ENCODE peak calls at places on chromosomes 4 and X, in seven cellular contexts. One of them, this sample, is unnamed.

GRCh38 chrX:118156953-118157608 is 40.5 kb upstream of the KLHL13 start:
- DNase-seq in suprapubic skin: no peak
- DNase-seq in stimulated activated CD8-positive, alpha-beta memory T cell treated with anti-CD3 and anti-CD28 coated beads, Interleukin-12 subunit alpha, Interleukin-12 subunit beta, amount 100 ng/mL, for 4 hours: no peak
- DNase-seq in HCEC 1CT: no peak
- DNase-seq in lung microvascular endothelial cell: no peak
- DNase-seq in GOT3: no peak
- DNase-seq in EL: no peak
- DNase-seq in this sample: no peak

GRCh38 chr4:21790437-21791029 is 158.0 kb downstream of the KCNIP4 start:
- DNase-seq in GOT3: no peak
- DNase-seq in HCEC 1CT: peak; percentile 43
- DNase-seq in suprapubic skin: no peak
- DNase-seq in EL: peak; percentile 60
- DNase-seq in stimulated activated CD8-positive, alpha-beta memory T cell treated with anti-CD3 and anti-CD28 coated beads, Interleukin-12 subunit alpha, Interleukin-12 subunit beta, amount 100 ng/mL, for 4 hours: no peak
- DNase-seq in lung microvascular endothelial cell: peak; percentile 60
- DNase-seq in this sample: peak; percentile 45

GRCh38 chr4:144449623-144450022 is 196.3 kb upstream of the HHIP start:
- DNase-seq in suprapubic skin: peak; percentile 80
- DNase-seq in lung microvascular endothelial cell: peak; percentile 71
- DNase-seq in GOT3: no peak
- DNase-seq in HCEC 1CT: no peak
- DNase-seq in stimulated activated CD8-positive, alpha-beta memory T cell treated with anti-CD3 and anti-CD28 coated beads, Interleukin-12 subunit alpha, Interleukin-12 subunit beta, amount 100 ng/mL, for 4 hours: no peak
- DNase-seq in EL: peak; percentile 8
- DNase-seq in this sample: peak; percentile 78

GRCh38 chr4:99807666-99808065 is 9.0 kb upstream of the DAPP1 start:
- DNase-seq in HCEC 1CT: no peak
- DNase-seq in GOT3: no peak
- DNase-seq in EL: no peak
- DNase-seq in lung microvascular endothelial cell: no peak
- DNase-seq in stimulated activated CD8-positive, alpha-beta memory T cell treated with anti-CD3 and anti-CD28 coated beads, Interleukin-12 subunit alpha, Interleukin-12 subunit beta, amount 100 ng/mL, for 4 hours: no peak
- DNase-seq in suprapubic skin: no peak
- DNase-seq in this sample: no peak

GRCh38 chrX:102085706-102086105 is 39.8 kb upstream of the TCEAL2 start:
- DNase-seq in GOT3: no peak
- DNase-seq in lung microvascular endothelial cell: peak; percentile 25
- DNase-seq in EL: peak; percentile 20
- DNase-seq in stimulated activated CD8-positive, alpha-beta memory T cell treated with anti-CD3 and anti-CD28 coated beads, Interleukin-12 subunit alpha, Interleukin-12 subunit beta, amount 100 ng/mL, for 4 hours: no peak
- DNase-seq in suprapubic skin: no peak
- DNase-seq in HCEC 1CT: no peak
- DNase-seq in this sample: peak; percentile 1

GRCh38 chr4:168409089-168409801 is 71.0 kb downstream of the DDX60L start:
- DNase-seq in GOT3: no peak
- DNase-seq in suprapubic skin: no peak
- DNase-seq in EL: peak; percentile 70
- DNase-seq in lung microvascular endothelial cell: peak; percentile 32
- DNase-seq in stimulated activated CD8-positive, alpha-beta memory T cell treated with anti-CD3 and anti-CD28 coated beads, Interleukin-12 subunit alpha, Interleukin-12 subunit beta, amount 100 ng/mL, for 4 hours: no peak
- DNase-seq in HCEC 1CT: peak; percentile 28
- DNase-seq in this sample: peak; percentile 57

GRCh38 chrX:98068210-98068609 is 1184.5 kb downstream of the RPA4 start:
- DNase-seq in stimulated activated CD8-positive, alpha-beta memory T cell treated with anti-CD3 and anti-CD28 coated beads, Interleukin-12 subunit alpha, Interleukin-12 subunit beta, amount 100 ng/mL, for 4 hours: no peak
- DNase-seq in EL: no peak
- DNase-seq in lung microvascular endothelial cell: no peak
- DNase-seq in HCEC 1CT: no peak
- DNase-seq in suprapubic skin: no peak
- DNase-seq in GOT3: no peak
- DNase-seq in this sample: no peak

GRCh38 chrX:131816551-131817136 is 206.5 kb upstream of the STK26 start:
- DNase-seq in suprapubic skin: no peak
- DNase-seq in EL: peak; percentile 44
- DNase-seq in GOT3: peak; percentile 8
- DNase-seq in HCEC 1CT: no peak
- DNase-seq in lung microvascular endothelial cell: peak; percentile 57
- DNase-seq in stimulated activated CD8-positive, alpha-beta memory T cell treated with anti-CD3 and anti-CD28 coated beads, Interleukin-12 subunit alpha, Interleukin-12 subunit beta, amount 100 ng/mL, for 4 hours: peak; percentile 49
- DNase-seq in this sample: no peak

GRCh38 chrX:110087485-110088356 is 84.8 kb downstream of the TMEM164 start:
- DNase-seq in EL: peak; percentile 95
- DNase-seq in stimulated activated CD8-positive, alpha-beta memory T cell treated with anti-CD3 and anti-CD28 coated beads, Interleukin-12 subunit alpha, Interleukin-12 subunit beta, amount 100 ng/mL, for 4 hours: no peak
- DNase-seq in HCEC 1CT: peak; percentile 95
- DNase-seq in GOT3: peak; percentile 5
- DNase-seq in lung microvascular endothelial cell: peak; percentile 84
- DNase-seq in suprapubic skin: no peak
- DNase-seq in this sample: peak; percentile 97

GRCh38 chrX:85836868-85837267 is 210.5 kb downstream of the CHM start:
- DNase-seq in lung microvascular endothelial cell: no peak
- DNase-seq in suprapubic skin: no peak
- DNase-seq in stimulated activated CD8-positive, alpha-beta memory T cell treated with anti-CD3 and anti-CD28 coated beads, Interleukin-12 subunit alpha, Interleukin-12 subunit beta, amount 100 ng/mL, for 4 hours: no peak
- DNase-seq in HCEC 1CT: peak; percentile 16
- DNase-seq in GOT3: no peak
- DNase-seq in EL: peak; percentile 0
- DNase-seq in this sample: peak; percentile 38

GRCh38 chrX:115409551-115409950 is 120.0 kb downstream of the LUZP4 start:
- DNase-seq in HCEC 1CT: no peak
- DNase-seq in stimulated activated CD8-positive, alpha-beta memory T cell treated with anti-CD3 and anti-CD28 coated beads, Interleukin-12 subunit alpha, Interleukin-12 subunit beta, amount 100 ng/mL, for 4 hours: no peak
- DNase-seq in lung microvascular endothelial cell: no peak
- DNase-seq in GOT3: no peak
- DNase-seq in EL: peak; percentile 4
- DNase-seq in suprapubic skin: no peak
- DNase-seq in this sample: no peak

GRCh38 chrX:25544641-25545040 is 528.9 kb upstream of the ARX start:
- DNase-seq in GOT3: no peak
- DNase-seq in suprapubic skin: no peak
- DNase-seq in lung microvascular endothelial cell: no peak
- DNase-seq in EL: no peak
- DNase-seq in HCEC 1CT: no peak
- DNase-seq in stimulated activated CD8-positive, alpha-beta memory T cell treated with anti-CD3 and anti-CD28 coated beads, Interleukin-12 subunit alpha, Interleukin-12 subunit beta, amount 100 ng/mL, for 4 hours: no peak
- DNase-seq in this sample: peak; percentile 50

GRCh38 chrX:120759685-120760084 is 116.0 kb downstream of the CT47B1 start:
- DNase-seq in stimulated activated CD8-positive, alpha-beta memory T cell treated with anti-CD3 and anti-CD28 coated beads, Interleukin-12 subunit alpha, Interleukin-12 subunit beta, amount 100 ng/mL, for 4 hours: no peak
- DNase-seq in HCEC 1CT: no peak
- DNase-seq in EL: no peak
- DNase-seq in GOT3: no peak
- DNase-seq in lung microvascular endothelial cell: no peak
- DNase-seq in suprapubic skin: no peak
- DNase-seq in this sample: no peak

GRCh38 chr4:2141022-2141761 is 82.1 kb downstream of the NAT8L start:
- DNase-seq in GOT3: no peak
- DNase-seq in EL: no peak
- DNase-seq in lung microvascular endothelial cell: no peak
- DNase-seq in stimulated activated CD8-positive, alpha-beta memory T cell treated with anti-CD3 and anti-CD28 coated beads, Interleukin-12 subunit alpha, Interleukin-12 subunit beta, amount 100 ng/mL, for 4 hours: no peak
- DNase-seq in HCEC 1CT: no peak
- DNase-seq in suprapubic skin: no peak
- DNase-seq in this sample: no peak

GRCh38 chr4:3441501-3442459 is at the start of gene HGFAC:
- DNase-seq in EL: no peak
- DNase-seq in lung microvascular endothelial cell: no peak
- DNase-seq in HCEC 1CT: no peak
- DNase-seq in GOT3: no peak
- DNase-seq in stimulated activated CD8-positive, alpha-beta memory T cell treated with anti-CD3 and anti-CD28 coated beads, Interleukin-12 subunit alpha, Interleukin-12 subunit beta, amount 100 ng/mL, for 4 hours: no peak
- DNase-seq in suprapubic skin: no peak
- DNase-seq in this sample: no peak

GRCh38 chr4:186104114-186104894 is at the start of gene FAM149A:
- DNase-seq in EL: no peak
- DNase-seq in stimulated activated CD8-positive, alpha-beta memory T cell treated with anti-CD3 and anti-CD28 coated beads, Interleukin-12 subunit alpha, Interleukin-12 subunit beta, amount 100 ng/mL, for 4 hours: no peak
- DNase-seq in lung microvascular endothelial cell: no peak
- DNase-seq in suprapubic skin: no peak
- DNase-seq in HCEC 1CT: no peak
- DNase-seq in GOT3: no peak
- DNase-seq in this sample: peak; percentile 31

GRCh38 chr4:53780736-53781400 is 189.6 kb upstream of the LNX1 start:
- DNase-seq in EL: peak; percentile 34
- DNase-seq in suprapubic skin: no peak
- DNase-seq in HCEC 1CT: peak; percentile 17
- DNase-seq in stimulated activated CD8-positive, alpha-beta memory T cell treated with anti-CD3 and anti-CD28 coated beads, Interleukin-12 subunit alpha, Interleukin-12 subunit beta, amount 100 ng/mL, for 4 hours: no peak
- DNase-seq in lung microvascular endothelial cell: no peak
- DNase-seq in GOT3: no peak
- DNase-seq in this sample: no peak

GRCh38 chr4:64266263-64266662 is 143.0 kb downstream of the TECRL start:
- DNase-seq in HCEC 1CT: no peak
- DNase-seq in EL: no peak
- DNase-seq in lung microvascular endothelial cell: no peak
- DNase-seq in GOT3: no peak
- DNase-seq in stimulated activated CD8-positive, alpha-beta memory T cell treated with anti-CD3 and anti-CD28 coated beads, Interleukin-12 subunit alpha, Interleukin-12 subunit beta, amount 100 ng/mL, for 4 hours: no peak
- DNase-seq in suprapubic skin: no peak
- DNase-seq in this sample: no peak

GRCh38 chr4:154743683-154744340 is at the start of gene LRAT:
- DNase-seq in GOT3: no peak
- DNase-seq in lung microvascular endothelial cell: no peak
- DNase-seq in HCEC 1CT: no peak
- DNase-seq in suprapubic skin: peak; percentile 79
- DNase-seq in stimulated activated CD8-positive, alpha-beta memory T cell treated with anti-CD3 and anti-CD28 coated beads, Interleukin-12 subunit alpha, Interleukin-12 subunit beta, amount 100 ng/mL, for 4 hours: no peak
- DNase-seq in EL: no peak
- DNase-seq in this sample: no peak

GRCh38 chr4:110533940-110534339 is 58.0 kb downstream of the ENPEP start:
- DNase-seq in GOT3: no peak
- DNase-seq in HCEC 1CT: peak; percentile 89
- DNase-seq in lung microvascular endothelial cell: peak; percentile 98
- DNase-seq in stimulated activated CD8-positive, alpha-beta memory T cell treated with anti-CD3 and anti-CD28 coated beads, Interleukin-12 subunit alpha, Interleukin-12 subunit beta, amount 100 ng/mL, for 4 hours: no peak
- DNase-seq in EL: peak; percentile 93
- DNase-seq in suprapubic skin: no peak
- DNase-seq in this sample: peak; percentile 97

GRCh38 chrX:10722804-10723364 is 102.5 kb upstream of the MID1 start:
- DNase-seq in EL: peak; percentile 50
- DNase-seq in stimulated activated CD8-positive, alpha-beta memory T cell treated with anti-CD3 and anti-CD28 coated beads, Interleukin-12 subunit alpha, Interleukin-12 subunit beta, amount 100 ng/mL, for 4 hours: no peak
- DNase-seq in HCEC 1CT: peak; percentile 18
- DNase-seq in GOT3: peak; percentile 31
- DNase-seq in lung microvascular endothelial cell: peak; percentile 48
- DNase-seq in suprapubic skin: peak; percentile 72
- DNase-seq in this sample: peak; percentile 42

GRCh38 chr4:143531773-143532491 is 18.4 kb downstream of the SMARCA5 start:
- DNase-seq in suprapubic skin: no peak
- DNase-seq in HCEC 1CT: peak; percentile 3
- DNase-seq in lung microvascular endothelial cell: peak; percentile 90
- DNase-seq in stimulated activated CD8-positive, alpha-beta memory T cell treated with anti-CD3 and anti-CD28 coated beads, Interleukin-12 subunit alpha, Interleukin-12 subunit beta, amount 100 ng/mL, for 4 hours: no peak
- DNase-seq in EL: peak; percentile 6
- DNase-seq in GOT3: no peak
- DNase-seq in this sample: no peak

GRCh38 chrX:153190384-153190783 is 11.3 kb downstream of the MAGEA1 start:
- DNase-seq in suprapubic skin: no peak
- DNase-seq in stimulated activated CD8-positive, alpha-beta memory T cell treated with anti-CD3 and anti-CD28 coated beads, Interleukin-12 subunit alpha, Interleukin-12 subunit beta, amount 100 ng/mL, for 4 hours: no peak
- DNase-seq in lung microvascular endothelial cell: no peak
- DNase-seq in EL: no peak
- DNase-seq in HCEC 1CT: no peak
- DNase-seq in GOT3: no peak
- DNase-seq in this sample: no peak

GRCh38 chr4:5638316-5638715 is 70.0 kb downstream of the EVC2 start:
- DNase-seq in HCEC 1CT: peak; percentile 79
- DNase-seq in GOT3: no peak
- DNase-seq in lung microvascular endothelial cell: no peak
- DNase-seq in stimulated activated CD8-positive, alpha-beta memory T cell treated with anti-CD3 and anti-CD28 coated beads, Interleukin-12 subunit alpha, Interleukin-12 subunit beta, amount 100 ng/mL, for 4 hours: no peak
- DNase-seq in EL: peak; percentile 94
- DNase-seq in suprapubic skin: no peak
- DNase-seq in this sample: peak; percentile 69

GRCh38 chrX:43627147-43627546 is 29.0 kb upstream of the MAOA start:
- DNase-seq in suprapubic skin: no peak
- DNase-seq in GOT3: no peak
- DNase-seq in lung microvascular endothelial cell: no peak
- DNase-seq in stimulated activated CD8-positive, alpha-beta memory T cell treated with anti-CD3 and anti-CD28 coated beads, Interleukin-12 subunit alpha, Interleukin-12 subunit beta, amount 100 ng/mL, for 4 hours: no peak
- DNase-seq in HCEC 1CT: no peak
- DNase-seq in EL: no peak
- DNase-seq in this sample: no peak

GRCh38 chrX:49754238-49754857 is 58.6 kb upstream of the PAGE1 start:
- DNase-seq in suprapubic skin: no peak
- DNase-seq in lung microvascular endothelial cell: peak; percentile 43
- DNase-seq in HCEC 1CT: no peak
- DNase-seq in stimulated activated CD8-positive, alpha-beta memory T cell treated with anti-CD3 and anti-CD28 coated beads, Interleukin-12 subunit alpha, Interleukin-12 subunit beta, amount 100 ng/mL, for 4 hours: no peak
- DNase-seq in EL: peak; percentile 4
- DNase-seq in GOT3: no peak
- DNase-seq in this sample: peak; percentile 13

GRCh38 chrX:24131476-24131875 is 18.1 kb upstream of the ZFX start:
- DNase-seq in HCEC 1CT: no peak
- DNase-seq in EL: peak; percentile 50
- DNase-seq in stimulated activated CD8-positive, alpha-beta memory T cell treated with anti-CD3 and anti-CD28 coated beads, Interleukin-12 subunit alpha, Interleukin-12 subunit beta, amount 100 ng/mL, for 4 hours: no peak
- DNase-seq in suprapubic skin: no peak
- DNase-seq in GOT3: no peak
- DNase-seq in lung microvascular endothelial cell: no peak
- DNase-seq in this sample: no peak

GRCh38 chr4:2871911-2872310 is 28.3 kb downstream of the ADD1 start:
- DNase-seq in GOT3: no peak
- DNase-seq in lung microvascular endothelial cell: peak; percentile 73
- DNase-seq in suprapubic skin: no peak
- DNase-seq in stimulated activated CD8-positive, alpha-beta memory T cell treated with anti-CD3 and anti-CD28 coated beads, Interleukin-12 subunit alpha, Interleukin-12 subunit beta, amount 100 ng/mL, for 4 hours: no peak
- DNase-seq in HCEC 1CT: no peak
- DNase-seq in EL: no peak
- DNase-seq in this sample: no peak

GRCh38 chr4:1819816-1820215 is 26.7 kb downstream of the FGFR3 start:
- DNase-seq in GOT3: no peak
- DNase-seq in suprapubic skin: no peak
- DNase-seq in stimulated activated CD8-positive, alpha-beta memory T cell treated with anti-CD3 and anti-CD28 coated beads, Interleukin-12 subunit alpha, Interleukin-12 subunit beta, amount 100 ng/mL, for 4 hours: no peak
- DNase-seq in EL: no peak
- DNase-seq in lung microvascular endothelial cell: no peak
- DNase-seq in HCEC 1CT: no peak
- DNase-seq in this sample: no peak

GRCh38 chrX:9144643-9145290 is 110.8 kb upstream of the FAM9B start:
- DNase-seq in EL: no peak
- DNase-seq in GOT3: no peak
- DNase-seq in HCEC 1CT: no peak
- DNase-seq in lung microvascular endothelial cell: no peak
- DNase-seq in suprapubic skin: no peak
- DNase-seq in stimulated activated CD8-positive, alpha-beta memory T cell treated with anti-CD3 and anti-CD28 coated beads, Interleukin-12 subunit alpha, Interleukin-12 subunit beta, amount 100 ng/mL, for 4 hours: no peak
- DNase-seq in this sample: no peak

GRCh38 chrX:111914398-111915092 is 38.6 kb downstream of the TRPC5OS start:
- DNase-seq in HCEC 1CT: no peak
- DNase-seq in GOT3: no peak
- DNase-seq in suprapubic skin: no peak
- DNase-seq in EL: no peak
- DNase-seq in stimulated activated CD8-positive, alpha-beta memory T cell treated with anti-CD3 and anti-CD28 coated beads, Interleukin-12 subunit alpha, Interleukin-12 subunit beta, amount 100 ng/mL, for 4 hours: no peak
- DNase-seq in lung microvascular endothelial cell: no peak
- DNase-seq in this sample: peak; percentile 0